ENCODE peak calls at places on chromosomes 11 and 22, in four cellular contexts. P is Peyer's patch, B is right lobe of liver, I is breast epithelium. S is an unnamed sample.

GRCh38 chr22:19802001-19802880 is 41.7 kb downstream of the TBX1 start:
- DNase-seq in P (no peak), B (peak; percentile 7), I (no peak), S (no peak)

GRCh38 chr22:38303974-38304373 is 13.3 kb downstream of the CSNK1E start:
- DNase-seq in P (no peak), B (no peak), I (no peak), S (no peak)

GRCh38 chr11:65918211-65919150 is at the start of gene C11orf68:
- DNase-seq in I (no peak), P (no peak), B (no peak), S (no peak)

GRCh38 chr22:33659423-33659822 is 260.9 kb downstream of the LARGE1 start:
- DNase-seq in P (no peak), I (no peak), B (no peak), S (no peak)

GRCh38 chr11:75555079-75555811 is 6.8 kb upstream of the SERPINH1 start:
- DNase-seq in B (no peak), I (no peak), P (no peak), S (no peak)

GRCh38 chr11:113289341-113290187 is 24.8 kb upstream of the TTC12 start:
- DNase-seq in I (no peak), P (peak; percentile 70), B (peak; percentile 61), S (no peak)

GRCh38 chr22:19043111-19044085 is 78.8 kb downstream of the DGCR2 start:
- DNase-seq in P (peak; percentile 35), B (peak; percentile 5), I (no peak), S (no peak)

GRCh38 chr11:12785901-12786300 is 111.7 kb downstream of the TEAD1 start:
- DNase-seq in B (no peak), I (no peak), P (no peak), S (no peak)

GRCh38 chr22:37032535-37033460 is 13.3 kb downstream of the MPST start:
- DNase-seq in P (peak; percentile 88), B (peak; percentile 85), I (no peak), S (peak; percentile 68)

GRCh38 chr11:93849751-93850584 is 450 bp downstream of the VSTM5 start:
- DNase-seq in B (peak; percentile 34), P (peak; percentile 74), I (no peak), S (peak; percentile 60)

GRCh38 chr22:17159504-17159951 is 451 bp upstream of the HDHD5 start:
- DNase-seq in B (peak; percentile 88), P (peak; percentile 85), I (no peak), S (peak; percentile 60)

GRCh38 chr11:75598264-75598663 is 36.2 kb downstream of the SERPINH1 start:
- DNase-seq in B (no peak), P (no peak), I (no peak), S (no peak)

GRCh38 chr11:69499946-69500284 is 18.5 kb downstream of the LINC01488 start:
- DNase-seq in B (no peak), I (no peak), P (no peak), S (no peak)

GRCh38 chr11:269146-269890 is 8.9 kb upstream of the NLRP6 start:
- DNase-seq in P (peak; percentile 82), B (no peak), I (no peak), S (peak; percentile 49)

GRCh38 chr22:24185501-24186351 is 4.4 kb downstream of the SUSD2 start:
- DNase-seq in I (no peak), P (no peak), B (peak; percentile 19), S (no peak)

GRCh38 chr11:17036666-17037658 is 22.7 kb upstream of the PLEKHA7 start:
- DNase-seq in P (no peak), B (no peak), I (no peak), S (no peak)

GRCh38 chr11:114354076-114354475 is 46.2 kb downstream of the C11orf71 start:
- DNase-seq in B (no peak), P (no peak), I (no peak), S (no peak)

GRCh38 chr11:79185351-79185750 is 255.5 kb downstream of the TENM4 start:
- DNase-seq in I (no peak), B (no peak), P (no peak), S (no peak)

GRCh38 chr11:40841231-40841630 is 618.2 kb downstream of the LRRC4C start:
- DNase-seq in P (no peak), B (no peak), I (no peak), S (no peak)

GRCh38 chr22:34113381-34113780 is 193.1 kb upstream of the LARGE1 start:
- DNase-seq in I (no peak), P (no peak), B (no peak), S (no peak)

GRCh38 chr22:23225724-23226496 is 45.6 kb downstream of the BCR start:
- DNase-seq in I (no peak), P (peak; percentile 61), B (no peak), S (no peak)

GRCh38 chr11:65420506-65421203 is 1.9 kb upstream of the NEAT1 start:
- DNase-seq in B (no peak), P (peak; percentile 47), I (no peak), S (no peak)

GRCh38 chr22:49025791-49026475 is 801.7 kb downstream of the BRD1 start:
- DNase-seq in B (no peak), I (no peak), P (no peak), S (no peak)
- H3K27me3 ChIP-seq in B (no peaks in the 10 kb centered on the region), I (no peaks in the 10 kb centered on the region), P (no peaks in the 10 kb centered on the region), S (no peaks in the 10 kb centered on the region)

DNA sequence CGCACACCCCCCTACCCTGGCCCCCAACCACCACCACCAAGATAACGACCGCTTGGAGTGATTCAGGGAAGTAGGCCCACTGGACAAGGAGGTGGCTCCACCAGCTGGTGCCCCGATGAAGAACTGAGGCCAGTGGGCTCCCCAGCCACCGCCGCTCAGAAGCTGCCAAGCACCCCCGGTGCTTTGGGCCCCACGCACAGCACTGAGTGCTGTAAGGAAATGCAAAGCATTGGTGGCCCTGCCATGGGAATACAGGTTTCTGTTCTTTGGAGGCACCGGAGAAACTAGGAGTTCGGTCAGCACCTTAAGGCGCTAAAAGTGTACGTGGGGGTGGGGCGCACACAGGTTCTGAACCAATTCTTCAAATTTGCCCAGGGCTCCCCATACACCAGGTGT is 664 bp upstream of the PRSS23 start:
- DNase-seq in B (no peak), P (no peak), I (no peak), S (no peak)
- H3K4me3 ChIP-seq in B (peak overlapping the region; percentile 55), P (peak overlapping the region; percentile 43), I (peak overlapping the region; percentile 79), S (peak overlapping the region; percentile 72)

GRCh38 chr11:2395211-2395730 is 5.3 kb upstream of the TSSC4 start:
- DNase-seq in I (no peak), B (no peak), P (no peak), S (no peak)

GRCh38 chr11:2394818-2395105 is 5.8 kb upstream of the TSSC4 start:
- DNase-seq in I (no peak), P (no peak), B (no peak), S (no peak)

GRCh38 chr11:2397005-2397404 is 3.5 kb upstream of the TSSC4 start:
- DNase-seq in I (no peak), B (no peak), P (no peak), S (no peak)

GRCh38 chr11:2395856-2396255 is 4.7 kb upstream of the TSSC4 start:
- DNase-seq in P (no peak), B (no peak), I (no peak), S (no peak)

GRCh38 chr11:2396471-2396870 is 4.1 kb upstream of the TSSC4 start:
- DNase-seq in P (no peak), I (no peak), B (no peak), S (no peak)
- H3K4me1 ChIP-seq in P (no peaks in the 10 kb centered on the region), I (peaks cover 3% of the 10 kb centered on the region), B (peaks cover 3% of the 10 kb centered on the region), S (peaks cover 37% of the 10 kb centered on the region)

GRCh38 chr11:128886401-128887119 is 4.6 kb upstream of the KCNJ5 start:
- DNase-seq in P (peak; percentile 48), I (no peak), B (no peak), S (no peak)
- H3K27me3 ChIP-seq in P (peaks cover 6% of the 10 kb centered on the region), I (no peaks in the 10 kb centered on the region), B (no peaks in the 10 kb centered on the region), S (no peaks in the 10 kb centered on the region)

DNA sequence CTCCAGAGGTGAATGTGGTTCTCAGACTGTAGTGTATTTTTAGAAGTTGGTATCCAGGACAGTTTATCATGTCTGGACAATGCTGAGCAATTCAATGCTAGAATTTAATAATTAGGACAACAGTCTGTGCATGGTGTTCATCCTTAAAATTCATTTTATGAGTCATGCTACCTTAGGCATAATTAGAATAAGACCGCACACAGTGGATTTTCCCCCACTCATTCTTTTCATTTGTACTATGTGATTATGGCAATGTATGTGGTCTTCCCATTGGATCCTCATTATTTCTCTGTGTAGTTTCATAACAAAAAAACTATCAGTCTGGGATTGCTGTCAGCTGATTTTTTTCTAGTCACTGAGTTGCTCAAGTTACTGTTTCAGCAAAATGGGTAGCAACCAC is 196.8 kb downstream of the ARHGAP42 start:
- DNase-seq in B (no peak), I (no peak), P (no peak), S (no peak)
- H3K4me3 ChIP-seq in B (no peak overlapping the region), I (no peak overlapping the region), P (no peak overlapping the region), S (no peak overlapping the region)

GRCh38 chr11:67463186-67463585 is 5.9 kb downstream of the TMEM134 start:
- DNase-seq in I (no peak), B (no peak), P (no peak), S (no peak)
- H3K4me1 ChIP-seq in I (peaks cover 5% of the 10 kb centered on the region), B (no peaks in the 10 kb centered on the region), P (no peaks in the 10 kb centered on the region), S (no peaks in the 10 kb centered on the region)

GRCh38 chr11:45392621-45393183 is 106.6 kb upstream of the SYT13 start:
- DNase-seq in B (no peak), I (no peak), P (no peak), S (no peak)

GRCh38 chr11:45392154-45392553 is 106.0 kb upstream of the SYT13 start:
- DNase-seq in P (no peak), B (no peak), I (no peak), S (no peak)

GRCh38 chr11:45394294-45395085 is 108.3 kb upstream of the SYT13 start:
- DNase-seq in B (peak; percentile 85), I (no peak), P (no peak), S (no peak)

GRCh38 chr11:45393826-45394225 is 107.7 kb upstream of the SYT13 start:
- DNase-seq in P (no peak), I (no peak), B (no peak), S (no peak)

DNA sequence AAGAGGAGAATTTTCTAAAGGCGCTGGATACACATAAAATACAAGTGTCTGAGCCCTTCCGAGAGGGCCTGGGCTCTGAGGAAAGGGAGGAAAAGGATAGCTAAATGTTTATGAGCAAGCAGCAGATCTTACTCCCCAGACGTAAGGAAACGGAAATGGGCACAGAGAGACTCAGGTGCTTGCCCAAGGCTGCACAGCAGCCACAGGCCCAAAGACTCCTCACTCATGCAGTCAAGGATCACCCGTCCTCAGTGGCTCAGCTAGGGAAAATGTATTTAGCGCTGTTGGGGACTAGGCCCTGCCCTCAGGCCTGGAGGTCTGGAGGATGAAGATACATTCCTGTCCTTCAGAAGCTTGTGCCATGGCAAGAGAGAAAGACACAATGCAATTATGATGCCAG is 107.2 kb upstream of the SYT13 start:
- DNase-seq in P (no peak), I (no peak), B (no peak), S (no peak)
- H3K27me3 ChIP-seq in P (no peaks in the 10 kb centered on the region), I (no peaks in the 10 kb centered on the region), B (no peaks in the 10 kb centered on the region), S (no peaks in the 10 kb centered on the region)

GRCh38 chr22:49574205-49574604 is 253.5 kb downstream of the BRD1 start:
- DNase-seq in P (peak; percentile 14), B (peak; percentile 14), I (no peak), S (no peak)

GRCh38 chr22:49575703-49576081 is 252.0 kb downstream of the BRD1 start:
- DNase-seq in B (peak; percentile 15), P (peak; percentile 37), I (no peak), S (no peak)

GRCh38 chr22:49577168-49578060 is 250.3 kb downstream of the BRD1 start:
- DNase-seq in I (peak; percentile 46), P (peak; percentile 28), B (no peak), S (no peak)

GRCh38 chr22:49574861-49575702 is 252.6 kb downstream of the BRD1 start:
- DNase-seq in P (peak; percentile 29), I (no peak), B (peak; percentile 25), S (no peak)

GRCh38 chr22:49576241-49577141 is 251.2 kb downstream of the BRD1 start:
- DNase-seq in P (peak; percentile 29), B (no peak), I (peak; percentile 46), S (no peak)
- H3K4me3 ChIP-seq in P (no peak overlapping the region), B (no peak overlapping the region), I (no peak overlapping the region), S (no peak overlapping the region)

S was measured in right atrium auricular region.